ENCODE peak calls at places on chromosomes 13 and 19, in seven cellular contexts. B is CD8-positive, alpha-beta T cell; D is brain microvascular endothelial cell; T is AG09319; Y is keratinocyte; X is OCI-LY7; E is heart right ventricle. H is an unnamed sample.

GRCh38 chr19:29772696-29773095 is 39.1 kb upstream of the CCNE1 start:
- DNase-seq in B (no peak), D (no peak), T (no peak), Y (no peak), X (no peak), E (no peak), H (no peak)

GRCh38 chr13:34360702-34361101 is 542.8 kb downstream of the RFC3 start:
- DNase-seq in B (no peak), D (no peak), T (no peak), Y (peak; percentile 56), X (no peak), E (no peak), H (no peak)

GRCh38 chr13:37383856-37384255 is 214.7 kb downstream of the POSTN start:
- DNase-seq in B (no peak), D (no peak), T (no peak), Y (no peak), X (no peak), E (no peak), H (no peak)

GRCh38 chr13:50387124-50387581 is 371.9 kb downstream of the KCNRG start:
- DNase-seq in B (no peak), D (no peak), T (no peak), Y (no peak), X (peak; percentile 75), E (peak; percentile 65), H (peak; percentile 38)

GRCh38 chr13:79654520-79654919 is 173.6 kb downstream of the NDFIP2 start:
- DNase-seq in B (no peak), D (no peak), T (no peak), Y (no peak), X (no peak), E (no peak), H (no peak)

GRCh38 chr13:114174529-114174941 is 4.5 kb upstream of the CFAP97D2 start:
- DNase-seq in B (no peak), D (peak; percentile 18), T (no peak), Y (no peak), X (no peak), E (no peak), H (no peak)

GRCh38 chr13:112688560-112689497 is 1.0 kb upstream of the ATP11A start:
- DNase-seq in B (no peak), D (no peak), T (no peak), Y (no peak), X (peak; percentile 1), E (no peak), H (no peak)

GRCh38 chr13:45768668-45769067 is 66.5 kb downstream of the CBY2 start:
- DNase-seq in B (no peak), D (no peak), T (no peak), Y (no peak), X (no peak), E (no peak), H (no peak)

GRCh38 chr19:32351807-32352630 is 6.6 kb downstream of the ZNF507 start:
- DNase-seq in B (no peak), D (peak; percentile 29), T (no peak), Y (no peak), X (no peak), E (no peak), H (no peak)

GRCh38 chr19:10691178-10691881 is 9.9 kb upstream of the QTRT1 start:
- DNase-seq in B (no peak), D (no peak), T (no peak), Y (no peak), X (no peak), E (no peak), H (no peak)

GRCh38 chr19:38803543-38803942 is 9.2 kb downstream of the LGALS4 start:
- DNase-seq in B (no peak), D (no peak), T (no peak), Y (no peak), X (no peak), E (no peak), H (no peak)

GRCh38 chr13:99313473-99313872 is 6.3 kb upstream of the GPR183 start:
- DNase-seq in B (no peak), D (no peak), T (no peak), Y (no peak), X (no peak), E (no peak), H (no peak)

GRCh38 chr13:92460479-92460878 is 766.1 kb upstream of the GPC6 start:
- DNase-seq in B (no peak), D (no peak), T (no peak), Y (no peak), X (no peak), E (no peak), H (no peak)

GRCh38 chr13:105341758-105342157 is 1193.7 kb downstream of the EFNB2 start:
- DNase-seq in B (no peak), D (no peak), T (no peak), Y (no peak), X (no peak), E (no peak), H (no peak)

GRCh38 chr19:12913871-12914690 is 5.0 kb downstream of the SYCE2 start:
- DNase-seq in B (peak; percentile 43), D (no peak), T (no peak), Y (no peak), X (peak; percentile 19), E (no peak), H (peak; percentile 41)

GRCh38 chr13:92187378-92187989 is 789.1 kb downstream of the GPC5 start:
- DNase-seq in B (no peak), D (peak; percentile 35), T (no peak), Y (no peak), X (peak; percentile 84), E (no peak), H (peak; percentile 38)

GRCh38 chr19:52297601-52298358 is 811 bp downstream of the ZNF480 start:
- DNase-seq in B (no peak), D (no peak), T (no peak), Y (no peak), X (no peak), E (peak; percentile 5), H (no peak)

GRCh38 chr19:38731654-38732301 is 12.5 kb downstream of the CAPN12 start:
- DNase-seq in B (no peak), D (no peak), T (no peak), Y (no peak), X (no peak), E (no peak), H (no peak)

GRCh38 chr13:109315481-109315880 is 470.9 kb downstream of the IRS2 start:
- DNase-seq in B (no peak), D (no peak), T (no peak), Y (no peak), X (no peak), E (no peak), H (no peak)

GRCh38 chr19:44641460-44641859 is 2.2 kb upstream of the PVR start:
- DNase-seq in B (no peak), D (no peak), T (no peak), Y (no peak), X (no peak), E (no peak), H (no peak)

GRCh38 chr19:13984875-13985741 is 21.0 kb downstream of the RFX1 start:
- DNase-seq in B (no peak), D (no peak), T (no peak), Y (no peak), X (peak; percentile 48), E (no peak), H (no peak)

GRCh38 chr13:31114641-31115040 is 47.1 kb downstream of the HSPH1 start:
- DNase-seq in B (no peak), D (no peak), T (no peak), Y (no peak), X (no peak), E (no peak), H (no peak)

GRCh38 chr13:91729859-91730258 is 331.4 kb downstream of the GPC5 start:
- DNase-seq in B (no peak), D (no peak), T (no peak), Y (no peak), X (no peak), E (no peak), H (no peak)

GRCh38 chr13:75762066-75762937 is 126.2 kb downstream of the LMO7 start:
- DNase-seq in B (no peak), D (no peak), T (no peak), Y (peak; percentile 26), X (no peak), E (no peak), H (peak; percentile 53)

GRCh38 chr19:19053508-19054314 is 10.1 kb upstream of the SLC25A42 start:
- DNase-seq in B (peak; percentile 52), D (peak; percentile 6), T (no peak), Y (no peak), X (peak; percentile 69), E (peak; percentile 50), H (peak; percentile 65)

GRCh38 chr19:10611907-10612306 is 13.4 kb upstream of the SLC44A2 start:
- DNase-seq in B (no peak), D (no peak), T (no peak), Y (no peak), X (no peak), E (no peak), H (no peak)

GRCh38 chr13:97440598-97440997 is 6.6 kb downstream of the RAP2A start:
- DNase-seq in B (no peak), D (no peak), T (no peak), Y (no peak), X (no peak), E (no peak), H (no peak)

GRCh38 chr19:2491130-2491801 is 15.3 kb downstream of the GADD45B start:
- DNase-seq in B (no peak), D (peak; percentile 91), T (no peak), Y (no peak), X (peak; percentile 72), E (no peak), H (no peak)

GRCh38 chr19:18789883-18790565 is 1.1 kb downstream of the COMP start:
- DNase-seq in B (no peak), D (no peak), T (no peak), Y (no peak), X (no peak), E (no peak), H (peak; percentile 77)

GRCh38 chr19:7149956-7150705 is 80.6 kb downstream of the ZNF557 start:
- DNase-seq in B (no peak), D (no peak), T (no peak), Y (no peak), X (no peak), E (no peak), H (no peak)
- TF ChIP-seq CTCF in B (no peak), D (no peak), T (no peak), Y (no peak), X (no peak), E (no peak), H (no peak)

DNA sequence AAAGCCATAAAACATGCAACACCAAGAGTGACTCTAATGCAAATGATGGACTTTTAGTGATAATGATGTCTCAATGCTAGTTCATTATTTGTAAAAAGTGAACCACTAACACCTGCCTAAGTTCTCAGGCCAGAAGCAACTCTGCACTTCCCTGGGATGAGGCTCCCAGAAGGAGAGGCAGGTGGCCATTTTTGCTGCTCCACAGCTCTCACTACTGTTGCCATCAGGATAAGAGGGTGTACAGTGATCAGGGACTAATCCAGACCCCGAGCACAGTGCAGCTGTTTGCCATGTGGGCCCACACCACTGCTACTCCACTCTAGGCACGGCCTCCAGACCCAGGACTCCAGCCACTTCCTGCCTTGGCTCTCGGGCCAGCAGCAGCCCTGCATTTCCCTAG is 828.3 kb upstream of the MIR17HG start:
- DNase-seq in B (no peak), D (no peak), T (no peak), Y (no peak), X (no peak), E (no peak), H (no peak)
- TF ChIP-seq CTCF in B (no peak), D (no peak), T (no peak), Y (no peak), X (no peak), E (no peak), H (no peak)

GRCh38 chr19:40235238-40236025 is 8.9 kb upstream of the CCNP start:
- DNase-seq in B (no peak), D (no peak), T (no peak), Y (no peak), X (no peak), E (no peak), H (no peak)
- TF ChIP-seq CTCF in B (no peak), D (peak; percentile 38), T (peak; percentile 10), Y (peak; percentile 26), X (peak; percentile 38), E (no peak), H (no peak)

GRCh38 chr13:51444922-51445321 is 7.9 kb downstream of the INTS6 start:
- DNase-seq in B (no peak), D (no peak), T (no peak), Y (no peak), X (no peak), E (no peak), H (no peak)
- TF ChIP-seq CTCF in B (no peak), D (peak; percentile 24), T (peak; percentile 42), Y (no peak), X (peak; percentile 67), E (no peak), H (no peak)